ENCODE peak calls at places on chromosomes 6 and 20, in ten cellular contexts. A is tibial artery, L is mesothelial cell of epicardium, B is fibroblast of mammary gland, D is AG09319, P is heart right ventricle, K is mucosa of descending colon, T is tibial nerve, H is neural crest cell, O is progenitor cell of endocrine pancreas. C is an unnamed sample.

GRCh38 chr6:26223677-26224546 is 136.7 kb downstream of the HFE start:
- DNase-seq in T (peak), D (peak), P (no peak), O (no peak), L (peak), H (peak), A (peak), B (peak), K (peak), C (no peak)

GRCh38 chr6:16799279-16800193 is 38.3 kb upstream of the ATXN1 start:
- DNase-seq in K (no peak), L (no peak), T (no peak), A (no peak), O (no peak), H (no peak), B (peak), P (no peak), D (no peak), C (no peak)

GRCh38 chr6:163940705-163941470 is 526.4 kb downstream of the QKI start:
- DNase-seq in B (peak), A (no peak), D (no peak), T (no peak), L (no peak), P (no peak), H (no peak), O (no peak), K (no peak), C (no peak)

GRCh38 chr20:23350855-23351838 is 556 bp downstream of the NXT1 start:
- DNase-seq in L (peak), B (peak), T (peak), A (peak), P (no peak), O (no peak), D (no peak), H (peak), K (peak), C (no peak)

GRCh38 chr6:14123331-14124105 is 5.9 kb downstream of the CD83 start:
- DNase-seq in D (no peak), L (no peak), B (no peak), P (no peak), K (no peak), A (no peak), H (no peak), T (no peak), O (no peak), C (no peak)

GRCh38 chr6:136990754-136991153 is 54.0 kb downstream of the IL20RA start:
- DNase-seq in B (no peak), H (no peak), D (no peak), K (no peak), A (no peak), P (no peak), L (no peak), T (no peak), O (no peak), C (no peak)

GRCh38 chr20:34240121-34240520 is 1.1 kb upstream of the ASIP start:
- DNase-seq in K (no peak), T (no peak), A (no peak), L (no peak), O (no peak), B (no peak), P (no peak), H (no peak), D (no peak), C (peak)

GRCh38 chr6:92124126-92124525 is 1295.2 kb downstream of the EPHA7 start:
- DNase-seq in A (no peak), O (no peak), B (no peak), D (no peak), K (no peak), P (no peak), L (no peak), H (no peak), T (no peak), C (no peak)

GRCh38 chr6:7496266-7496875 is 45.1 kb upstream of the DSP start:
- DNase-seq in K (no peak), H (no peak), D (no peak), A (no peak), O (no peak), L (no peak), T (no peak), P (peak), B (peak), C (no peak)

GRCh38 chr6:116405663-116406329 is 35.0 kb downstream of the DSE start:
- DNase-seq in K (no peak), D (no peak), H (no peak), O (no peak), B (peak), A (no peak), P (no peak), L (no peak), T (no peak), C (no peak)

GRCh38 chr20:38092260-38092857 is 58.8 kb downstream of the RPRD1B start:
- DNase-seq in K (no peak), B (peak), O (no peak), P (no peak), H (no peak), D (no peak), A (no peak), L (no peak), T (no peak), C (no peak)

DNA sequence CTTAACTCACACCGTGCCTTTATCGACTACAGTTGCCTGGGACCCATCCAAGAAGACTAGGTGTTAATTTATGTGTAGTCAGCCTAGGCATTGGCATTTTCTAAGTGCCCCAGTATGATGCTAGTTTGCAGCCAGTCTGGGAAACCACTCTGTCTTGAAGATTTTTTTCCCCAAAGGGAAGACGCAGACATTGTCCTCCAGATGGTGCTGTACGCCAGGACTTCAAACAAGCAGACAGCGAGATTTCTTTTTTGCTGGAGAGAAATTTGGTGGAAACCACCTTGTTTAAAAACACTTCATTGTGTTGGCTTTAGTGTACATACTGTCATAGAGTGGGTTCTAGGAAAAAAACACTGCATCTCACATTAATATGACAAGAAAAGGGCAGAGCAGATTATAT is 30.0 kb downstream of the ALDH5A1 start:
- DNase-seq in O (no peak), P (no peak), H (no peak), D (no peak), K (no peak), B (peak), L (no peak), T (no peak), A (no peak), C (no peak)
- TF ChIP-seq CTCF in O (peak), P (peak), H (peak), D (peak), K (no peak), B (peak), L (peak), T (no peak), A (no peak), C (peak)

GRCh38 chr6:47009583-47009982 is 32.5 kb downstream of the ADGRF1 start:
- DNase-seq in A (no peak), B (no peak), T (no peak), K (no peak), L (no peak), P (no peak), H (no peak), O (no peak), D (no peak), C (no peak)
- TF ChIP-seq CTCF in A (no peak), B (no peak), T (no peak), K (no peak), L (no peak), P (peak), H (no peak), O (no peak), D (peak), C (no peak)

GRCh38 chr20:2794866-2795447 is 5.5 kb downstream of the CPXM1 start:
- DNase-seq in K (no peak), D (no peak), H (no peak), L (no peak), T (no peak), O (no peak), P (no peak), A (no peak), B (no peak), C (no peak)
- TF ChIP-seq CTCF in K (no peak), D (no peak), H (no peak), L (no peak), T (no peak), O (no peak), P (no peak), A (no peak), B (no peak), C (no peak)

GRCh38 chr6:149823013-149823412 is 41.1 kb downstream of the LRP11 start:
- DNase-seq in A (no peak), L (no peak), H (no peak), K (no peak), D (no peak), B (no peak), T (no peak), O (no peak), P (no peak), C (no peak)
- TF ChIP-seq CTCF in A (no peak), L (no peak), H (peak), K (no peak), D (no peak), B (peak), T (no peak), O (no peak), P (no peak), C (no peak)

DNA sequence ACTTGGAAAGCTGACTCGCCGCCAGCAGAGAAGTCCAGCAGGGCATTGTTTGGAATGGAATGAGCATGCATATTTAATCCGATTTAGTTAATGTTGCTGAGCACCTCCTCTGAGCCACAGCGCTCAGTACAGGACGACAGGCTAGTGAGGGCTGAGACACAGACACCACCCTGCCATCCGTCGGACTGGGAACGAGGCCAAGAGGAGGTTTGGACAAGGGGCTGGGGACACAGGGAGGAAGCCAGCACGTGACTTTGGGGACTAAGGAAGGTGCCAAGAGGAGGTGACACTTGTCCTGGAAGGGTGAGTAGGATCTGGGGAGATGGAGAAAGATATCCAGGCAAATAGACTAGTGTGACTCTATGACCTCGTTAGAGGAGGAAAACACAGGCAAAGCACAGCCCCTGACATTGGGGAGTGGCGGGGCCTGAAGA is 152.5 kb upstream of the ECI2 start:
- DNase-seq in O (no peak), B (no peak), K (no peak), T (no peak), D (no peak), L (no peak), H (no peak), A (no peak), P (peak), C (no peak)
- TF ChIP-seq CTCF in O (no peak), B (no peak), K (no peak), T (no peak), D (no peak), L (no peak), H (no peak), A (no peak), P (no peak), C (no peak)

C was measured in type B pancreatic cell.